ENCODE peak calls at places on chromosomes 11 and 22, in ten cellular contexts. One of them, this sample, is unnamed.

GRCh38 chr22:32237021-32237420 is 18.1 kb downstream of the SLC5A4 start:
- DNase-seq in G401: peak
- DNase-seq in left colon: no peak
- DNase-seq in body of pancreas: no peak
- DNase-seq in astrocyte of the cerebellum: no peak
- DNase-seq in AML-193: no peak
- DNase-seq in posterior vena cava: no peak
- DNase-seq in stimulated activated CD4-positive, alpha-beta T cell treated with anti-CD3 and anti-CD28 coated beads, Interleukin-4, amount 100 ng/mL, for 48 hours: no peak
- DNase-seq in iPS-NIHi11: peak
- DNase-seq in Caco-2: no peak
- DNase-seq in this sample: no peak

GRCh38 chr11:5291207-5291838 is 10.4 kb downstream of the OR51B4 start:
- DNase-seq in G401: no peak
- DNase-seq in left colon: no peak
- DNase-seq in body of pancreas: no peak
- DNase-seq in astrocyte of the cerebellum: peak
- DNase-seq in AML-193: peak
- DNase-seq in posterior vena cava: no peak
- DNase-seq in stimulated activated CD4-positive, alpha-beta T cell treated with anti-CD3 and anti-CD28 coated beads, Interleukin-4, amount 100 ng/mL, for 48 hours: no peak
- DNase-seq in iPS-NIHi11: peak
- DNase-seq in Caco-2: peak
- DNase-seq in this sample: no peak

GRCh38 chr22:39941661-39942060 is 18.5 kb upstream of the TMA7B start:
- DNase-seq in G401: no peak
- DNase-seq in left colon: no peak
- DNase-seq in body of pancreas: no peak
- DNase-seq in astrocyte of the cerebellum: no peak
- DNase-seq in AML-193: no peak
- DNase-seq in posterior vena cava: no peak
- DNase-seq in stimulated activated CD4-positive, alpha-beta T cell treated with anti-CD3 and anti-CD28 coated beads, Interleukin-4, amount 100 ng/mL, for 48 hours: no peak
- DNase-seq in iPS-NIHi11: no peak
- DNase-seq in Caco-2: no peak
- DNase-seq in this sample: no peak

GRCh38 chr22:50274311-50274710 is 4.1 kb upstream of the MAPK11 start:
- DNase-seq in G401: peak
- DNase-seq in left colon: peak
- DNase-seq in body of pancreas: peak
- DNase-seq in astrocyte of the cerebellum: no peak
- DNase-seq in AML-193: peak
- DNase-seq in posterior vena cava: no peak
- DNase-seq in stimulated activated CD4-positive, alpha-beta T cell treated with anti-CD3 and anti-CD28 coated beads, Interleukin-4, amount 100 ng/mL, for 48 hours: peak
- DNase-seq in iPS-NIHi11: peak
- DNase-seq in Caco-2: peak
- DNase-seq in this sample: peak

GRCh38 chr22:38271927-38272372 is 860 bp downstream of the TMEM184B start:
- DNase-seq in G401: peak
- DNase-seq in left colon: peak
- DNase-seq in body of pancreas: peak
- DNase-seq in astrocyte of the cerebellum: no peak
- DNase-seq in AML-193: no peak
- DNase-seq in posterior vena cava: no peak
- DNase-seq in stimulated activated CD4-positive, alpha-beta T cell treated with anti-CD3 and anti-CD28 coated beads, Interleukin-4, amount 100 ng/mL, for 48 hours: no peak
- DNase-seq in iPS-NIHi11: peak
- DNase-seq in Caco-2: no peak
- DNase-seq in this sample: no peak

GRCh38 chr11:32034680-32035079 is 56.2 kb upstream of the RCN1 start:
- DNase-seq in G401: no peak
- DNase-seq in left colon: no peak
- DNase-seq in body of pancreas: no peak
- DNase-seq in astrocyte of the cerebellum: peak
- DNase-seq in AML-193: no peak
- DNase-seq in posterior vena cava: no peak
- DNase-seq in stimulated activated CD4-positive, alpha-beta T cell treated with anti-CD3 and anti-CD28 coated beads, Interleukin-4, amount 100 ng/mL, for 48 hours: no peak
- DNase-seq in iPS-NIHi11: no peak
- DNase-seq in Caco-2: no peak
- DNase-seq in this sample: no peak

GRCh38 chr11:28834877-28835276 is 726.7 kb downstream of the METTL15 start:
- DNase-seq in G401: no peak
- DNase-seq in left colon: no peak
- DNase-seq in body of pancreas: no peak
- DNase-seq in astrocyte of the cerebellum: peak
- DNase-seq in AML-193: no peak
- DNase-seq in posterior vena cava: no peak
- DNase-seq in stimulated activated CD4-positive, alpha-beta T cell treated with anti-CD3 and anti-CD28 coated beads, Interleukin-4, amount 100 ng/mL, for 48 hours: no peak
- DNase-seq in iPS-NIHi11: no peak
- DNase-seq in Caco-2: no peak
- DNase-seq in this sample: no peak

GRCh38 chr11:73654482-73655021 is 8.2 kb downstream of the PLEKHB1 start:
- DNase-seq in G401: no peak
- DNase-seq in left colon: no peak
- DNase-seq in body of pancreas: no peak
- DNase-seq in astrocyte of the cerebellum: no peak
- DNase-seq in AML-193: no peak
- DNase-seq in posterior vena cava: no peak
- DNase-seq in stimulated activated CD4-positive, alpha-beta T cell treated with anti-CD3 and anti-CD28 coated beads, Interleukin-4, amount 100 ng/mL, for 48 hours: no peak
- DNase-seq in iPS-NIHi11: no peak
- DNase-seq in Caco-2: no peak
- DNase-seq in this sample: no peak